ENCODE peak calls at places on chromosomes 1 and 21, in ten cellular contexts. E is lower leg skin; K is AG09319; A is tibial artery; Z is hepatocyte; U is dorsolateral prefrontal cortex; S is pancreas; W is nephron progenitor cell; L is CD8-positive, alpha-beta T cell; R is GM12865. N is an unnamed sample.

GRCh38 chr1:234533975-234534876 is 55.2 kb upstream of the TARBP1 start:
- DNase-seq in E (peak), K (peak), A (peak), Z (peak), U (peak), S (peak), W (no peak), L (no peak), R (no peak), N (no peak)

GRCh38 chr1:77796695-77797405 is 17.4 kb downstream of the MIGA1 start:
- DNase-seq in E (no peak), K (no peak), A (no peak), Z (no peak), U (peak), S (no peak), W (no peak), L (no peak), R (no peak), N (no peak)

GRCh38 chr1:75796376-75797272 is at the start of gene MSH4:
- DNase-seq in E (no peak), K (no peak), A (no peak), Z (no peak), U (no peak), S (no peak), W (no peak), L (no peak), R (peak), N (no peak)

GRCh38 chr1:183652107-183652506 is 1.0 kb downstream of the APOBEC4 start:
- DNase-seq in E (no peak), K (no peak), A (no peak), Z (no peak), U (no peak), S (no peak), W (no peak), L (no peak), R (peak), N (no peak)

GRCh38 chr1:59484090-59484489 is 187.2 kb downstream of the FGGY start:
- DNase-seq in E (no peak), K (peak), A (no peak), Z (peak), U (no peak), S (no peak), W (no peak), L (no peak), R (no peak), N (no peak)

GRCh38 chr1:241979071-241979470 is 19.8 kb downstream of the MAP1LC3C start:
- DNase-seq in E (no peak), K (no peak), A (no peak), Z (no peak), U (no peak), S (no peak), W (no peak), L (no peak), R (no peak), N (no peak)

GRCh38 chr1:15323351-15323988 is 76.4 kb downstream of the FHAD1 start:
- DNase-seq in E (peak), K (no peak), A (peak), Z (peak), U (peak), S (peak), W (peak), L (peak), R (peak), N (peak)

GRCh38 chr1:46749921-46750404 is 31.0 kb upstream of the EFCAB14 start:
- DNase-seq in E (peak), K (no peak), A (peak), Z (no peak), U (no peak), S (no peak), W (no peak), L (no peak), R (no peak), N (no peak)

GRCh38 chr1:21468597-21468996 is 28.7 kb downstream of the NBPF3 start:
- DNase-seq in E (no peak), K (no peak), A (no peak), Z (peak), U (no peak), S (no peak), W (peak), L (no peak), R (peak), N (no peak)

GRCh38 chr1:9900142-9901043 is 9.7 kb downstream of the CTNNBIP1 start:
- DNase-seq in E (peak), K (no peak), A (peak), Z (peak), U (peak), S (peak), W (no peak), L (no peak), R (peak), N (peak)

GRCh38 chr1:214463596-214463995 is 87.8 kb downstream of the PTPN14 start:
- DNase-seq in E (no peak), K (no peak), A (no peak), Z (no peak), U (no peak), S (no peak), W (no peak), L (no peak), R (no peak), N (no peak)

GRCh38 chr1:212699104-212699838 is 369 bp downstream of the BATF3 start:
- DNase-seq in E (peak), K (no peak), A (peak), Z (peak), U (no peak), S (peak), W (peak), L (no peak), R (peak), N (peak)

GRCh38 chr1:58434587-58434986 is 111.9 kb downstream of the OMA1 start:
- DNase-seq in E (no peak), K (no peak), A (no peak), Z (no peak), U (no peak), S (no peak), W (no peak), L (no peak), R (no peak), N (no peak)

GRCh38 chr1:20666804-20667203 is 5.6 kb upstream of the DDOST start:
- DNase-seq in E (no peak), K (no peak), A (no peak), Z (no peak), U (no peak), S (no peak), W (no peak), L (no peak), R (peak), N (no peak)

GRCh38 chr1:54488065-54488750 is 59.8 kb upstream of the ACOT11 start:
- DNase-seq in E (peak), K (peak), A (peak), Z (peak), U (peak), S (peak), W (peak), L (peak), R (peak), N (peak)

GRCh38 chr1:54490361-54491248 is 57.4 kb upstream of the ACOT11 start:
- DNase-seq in E (no peak), K (no peak), A (no peak), Z (peak), U (no peak), S (no peak), W (peak), L (no peak), R (no peak), N (no peak)

GRCh38 chr1:54488831-54489626 is 59.0 kb upstream of the ACOT11 start:
- DNase-seq in E (peak), K (peak), A (peak), Z (peak), U (peak), S (peak), W (peak), L (peak), R (peak), N (peak)

GRCh38 chr1:54487571-54488050 is 60.4 kb upstream of the ACOT11 start:
- DNase-seq in E (peak), K (no peak), A (peak), Z (peak), U (peak), S (peak), W (peak), L (no peak), R (no peak), N (no peak)

GRCh38 chr1:54489627-54490240 is 58.3 kb upstream of the ACOT11 start:
- DNase-seq in E (no peak), K (no peak), A (no peak), Z (peak), U (no peak), S (no peak), W (no peak), L (no peak), R (no peak), N (no peak)
- TF ChIP-seq CTCF in E (no peak), K (no peak), A (peak), Z (no peak), U (peak), S (no peak), W (peak), L (peak), R (no peak), N (no peak)

GRCh38 chr1:64553285-64553684 is 83.4 kb downstream of the CACHD1 start:
- DNase-seq in E (no peak), K (no peak), A (no peak), Z (no peak), U (no peak), S (no peak), W (no peak), L (no peak), R (no peak), N (no peak)
- TF ChIP-seq CTCF in E (no peak), K (no peak), A (no peak), Z (no peak), U (peak), S (no peak), W (no peak), L (no peak), R (no peak), N (no peak)

DNA sequence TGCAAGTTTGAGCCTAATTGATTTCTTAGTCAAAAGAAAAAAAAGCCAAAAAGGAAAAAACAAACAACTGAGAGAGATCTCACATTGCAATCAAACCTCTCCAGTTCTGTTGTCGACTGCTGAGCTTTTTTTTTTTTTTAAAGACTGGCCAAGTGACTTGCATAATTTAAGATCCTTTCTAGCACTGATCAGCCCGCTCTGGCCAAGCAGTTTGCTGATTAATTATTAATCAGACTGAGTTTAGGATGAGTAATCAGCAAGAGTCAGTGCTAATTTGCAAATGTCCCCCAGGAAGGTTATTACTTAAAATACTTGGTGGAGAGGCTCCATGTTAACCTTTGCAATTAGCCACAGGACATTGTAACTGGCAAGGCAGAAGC is 39.3 kb downstream of the HMGB4 start:
- DNase-seq in E (no peak), K (no peak), A (no peak), Z (peak), U (no peak), S (no peak), W (no peak), L (no peak), R (no peak), N (no peak)
- TF ChIP-seq CTCF in E (no peak), K (no peak), A (no peak), Z (no peak), U (no peak), S (no peak), W (no peak), L (no peak), R (no peak), N (no peak)

DNA sequence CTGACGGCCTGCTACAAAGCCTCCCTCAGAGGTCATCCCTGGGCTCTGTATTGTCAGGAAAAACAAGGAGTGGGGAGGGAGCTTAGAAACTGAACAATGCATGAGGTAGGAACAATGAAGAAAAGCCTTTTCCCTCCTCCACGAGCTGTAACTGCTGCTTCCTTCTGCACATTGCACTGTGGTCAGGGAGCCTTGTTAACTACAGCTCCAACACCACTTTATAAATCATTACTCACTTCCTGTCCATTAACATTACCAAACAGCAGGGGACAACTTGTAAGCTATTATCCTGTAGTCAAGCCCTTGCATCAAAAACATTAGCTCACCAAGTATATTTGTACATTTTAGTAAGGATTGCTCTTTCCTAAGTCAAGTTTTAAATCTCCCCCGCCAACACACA is 336.0 kb upstream of the NR5A2 start:
- DNase-seq in E (no peak), K (peak), A (no peak), Z (peak), U (no peak), S (no peak), W (no peak), L (no peak), R (no peak), N (peak)
- TF ChIP-seq CTCF in E (no peak), K (no peak), A (no peak), Z (no peak), U (no peak), S (no peak), W (no peak), L (no peak), R (no peak), N (no peak)

GRCh38 chr21:18384771-18385170 is 18.8 kb downstream of the TMPRSS15 start:
- DNase-seq in E (no peak), K (no peak), A (no peak), Z (peak), U (no peak), S (no peak), W (no peak), L (no peak), R (peak), N (no peak)

GRCh38 chr21:18382141-18382540 is 21.4 kb downstream of the TMPRSS15 start:
- DNase-seq in E (no peak), K (no peak), A (no peak), Z (no peak), U (no peak), S (no peak), W (no peak), L (no peak), R (no peak), N (no peak)

GRCh38 chr21:18387994-18388393 is 15.6 kb downstream of the TMPRSS15 start:
- DNase-seq in E (no peak), K (no peak), A (no peak), Z (no peak), U (no peak), S (no peak), W (no peak), L (no peak), R (no peak), N (no peak)
- TF ChIP-seq CTCF in E (no peak), K (no peak), A (no peak), Z (peak), U (no peak), S (no peak), W (no peak), L (no peak), R (no peak), N (no peak)

GRCh38 chr21:29145837-29146453 is 15.5 kb downstream of the MAP3K7CL start:
- DNase-seq in E (no peak), K (no peak), A (no peak), Z (no peak), U (no peak), S (no peak), W (no peak), L (no peak), R (no peak), N (no peak)
- TF ChIP-seq CTCF in E (no peak), K (no peak), A (no peak), Z (no peak), U (no peak), S (no peak), W (no peak), L (no peak), R (no peak), N (no peak)